ENCODE peak calls at places on chromosomes 11 and 22, in seven cellular contexts. M is foreskin keratinocyte, S is coronary artery, C is A549, F is adrenal gland, K is prostate gland, U is endothelial cell of umbilical vein. G is an unnamed sample.

GRCh38 chr11:88297320-88298263 is 39.9 kb downstream of the CTSC start:
- DNase-seq in F (no peak), U (no peak), K (no peak), M (no peak), S (no peak), C (no peak), G (no peak)

GRCh38 chr22:33896801-33897620 is 23.3 kb downstream of the LARGE1 start:
- DNase-seq in F (peak), M (peak), C (no peak), S (no peak), U (no peak), K (no peak), G (no peak)

GRCh38 chr11:108324587-108324986 is 101.7 kb downstream of the ATM start:
- DNase-seq in M (peak), S (no peak), C (no peak), F (no peak), U (no peak), K (no peak), G (no peak)

GRCh38 chr11:10722307-10722706 is 28.7 kb upstream of the CTR9 start:
- DNase-seq in S (no peak), M (no peak), U (no peak), K (no peak), F (no peak), C (no peak), G (no peak)

GRCh38 chr11:34546511-34547206 is 33.1 kb upstream of the ELF5 start:
- DNase-seq in U (no peak), K (no peak), M (no peak), S (peak), F (no peak), C (no peak), G (no peak)

GRCh38 chr11:3840870-3841425 is at the start of gene RHOG:
- DNase-seq in C (peak), K (peak), S (peak), U (no peak), F (peak), M (peak), G (no peak)

GRCh38 chr11:3127706-3128355 is 37.3 kb downstream of the OSBPL5 start:
- DNase-seq in F (no peak), C (no peak), S (no peak), U (no peak), K (no peak), M (no peak), G (no peak)

GRCh38 chr22:19178659-19179471 is at the start of gene SLC25A1:
- DNase-seq in F (peak), S (peak), U (peak), K (peak), C (peak), M (peak), G (peak)

GRCh38 chr11:64088159-64089026 is 52.7 kb downstream of the FLRT1 start:
- DNase-seq in S (no peak), F (no peak), C (peak), M (peak), U (no peak), K (peak), G (no peak)

GRCh38 chr11:87675993-87676392 is 499.2 kb downstream of the RAB38 start:
- DNase-seq in K (no peak), S (no peak), U (no peak), C (no peak), M (no peak), F (no peak), G (no peak)

GRCh38 chr11:96315476-96315875 is 27.5 kb downstream of the MAML2 start:
- DNase-seq in C (no peak), S (no peak), F (no peak), K (no peak), M (no peak), U (no peak), G (no peak)

GRCh38 chr22:49956418-49956770 is 4.2 kb upstream of the PIM3 start:
- DNase-seq in U (no peak), K (no peak), S (no peak), M (no peak), C (no peak), F (no peak), G (no peak)

GRCh38 chr11:30984442-30984816 is 385.1 kb downstream of the DCDC1 start:
- DNase-seq in U (no peak), F (peak), K (no peak), S (no peak), C (peak), M (peak), G (peak)

GRCh38 chr11:116177521-116178220 is 595.1 kb downstream of the BUD13 start:
- DNase-seq in M (no peak), C (no peak), F (peak), U (no peak), S (peak), K (no peak), G (no peak)

GRCh38 chr11:70490723-70491558 is 92.6 kb downstream of the CTTN start:
- DNase-seq in S (no peak), F (no peak), U (no peak), M (no peak), K (no peak), C (no peak), G (no peak)

DNA sequence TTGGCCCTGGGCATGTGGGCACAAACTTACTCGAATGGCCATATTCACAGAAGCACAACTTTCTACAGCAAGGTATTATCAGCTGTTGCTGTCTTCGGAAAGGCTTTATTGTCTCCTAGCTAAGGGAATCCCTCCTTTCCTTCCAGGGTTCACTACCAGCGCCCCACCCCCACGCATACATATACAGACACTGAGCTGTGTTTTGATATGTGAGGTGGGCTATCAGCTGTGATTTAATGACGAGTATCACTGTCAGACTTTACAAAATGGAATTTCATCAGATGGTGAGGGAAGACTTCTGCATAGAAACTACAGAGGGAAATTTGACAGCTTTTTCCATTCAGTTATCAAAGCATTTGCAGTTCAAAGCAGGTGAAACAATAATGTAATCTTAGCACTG is 730.2 kb downstream of the NTM start:
- DNase-seq in F (no peak), U (no peak), S (no peak), M (no peak), C (no peak), K (no peak), G (no peak)
- H3K27ac ChIP-seq in F (no peak), U (no peak), S (no peak), M (no peak), C (no peak), K (no peak), G (no peak)

DNA sequence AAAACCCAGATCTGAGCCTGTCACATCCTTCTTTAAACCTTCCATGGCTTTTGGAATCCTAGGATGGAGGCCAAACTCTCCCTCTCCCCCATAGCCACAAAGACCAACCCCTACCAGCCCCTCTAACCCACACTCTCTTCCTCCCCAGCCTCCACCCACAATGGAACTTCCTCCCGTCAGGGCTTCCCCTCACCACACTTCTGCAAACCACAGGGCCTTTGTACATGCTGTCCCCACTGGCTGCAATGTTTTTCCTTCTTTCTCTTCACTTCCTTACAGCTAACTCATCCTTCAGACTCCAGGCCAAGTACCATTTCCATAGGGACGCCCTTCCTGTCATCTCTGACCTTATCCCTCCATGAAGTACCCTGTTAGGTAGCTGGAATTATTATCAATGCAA is 393.5 kb downstream of the MN1 start:
- DNase-seq in F (no peak), U (no peak), C (no peak), K (no peak), S (no peak), M (no peak), G (no peak)
- TF ChIP-seq CTCF in F (no peak), U (no peak), C (no peak), K (no peak), S (no peak), M (no peak), G (no peak)

DNA sequence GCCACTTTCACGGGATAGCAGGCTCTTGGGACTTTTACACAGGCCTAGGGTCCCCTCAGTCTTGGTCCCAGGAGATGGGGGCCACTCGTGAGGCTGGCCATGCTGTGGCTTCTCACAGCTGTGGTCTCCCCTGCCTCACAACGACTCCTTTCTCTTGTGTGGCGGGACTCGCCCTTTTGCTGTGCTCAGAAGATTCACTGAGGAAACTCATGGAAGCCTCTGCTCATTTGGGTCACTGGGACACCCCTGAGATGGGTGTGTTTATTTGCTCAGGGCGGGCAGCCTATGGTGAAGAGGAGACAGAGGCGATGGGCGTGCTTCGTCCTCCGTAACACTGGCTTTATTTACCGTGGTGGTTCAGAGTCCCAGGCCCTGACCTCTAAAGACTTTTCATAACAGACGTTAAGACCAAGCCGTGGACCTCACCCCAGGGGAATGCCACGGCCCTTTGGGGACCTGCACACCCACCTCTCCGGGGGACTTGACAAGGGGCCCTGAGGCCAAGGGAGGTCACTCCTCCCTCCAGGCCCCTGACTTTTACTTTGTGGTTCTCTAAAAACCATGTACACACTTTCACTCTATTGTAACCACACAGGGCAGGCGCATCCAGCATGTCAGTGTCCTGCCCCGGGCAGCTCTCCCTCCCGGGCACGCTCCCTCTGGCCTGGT is 15.5 kb downstream of the TEF start:
- DNase-seq in F (no peak), C (no peak), K (no peak), S (no peak), U (no peak), M (no peak), G (no peak)
- H3K27ac ChIP-seq in F (no peak), C (no peak), K (no peak), S (no peak), U (no peak), M (no peak), G (no peak)

DNA sequence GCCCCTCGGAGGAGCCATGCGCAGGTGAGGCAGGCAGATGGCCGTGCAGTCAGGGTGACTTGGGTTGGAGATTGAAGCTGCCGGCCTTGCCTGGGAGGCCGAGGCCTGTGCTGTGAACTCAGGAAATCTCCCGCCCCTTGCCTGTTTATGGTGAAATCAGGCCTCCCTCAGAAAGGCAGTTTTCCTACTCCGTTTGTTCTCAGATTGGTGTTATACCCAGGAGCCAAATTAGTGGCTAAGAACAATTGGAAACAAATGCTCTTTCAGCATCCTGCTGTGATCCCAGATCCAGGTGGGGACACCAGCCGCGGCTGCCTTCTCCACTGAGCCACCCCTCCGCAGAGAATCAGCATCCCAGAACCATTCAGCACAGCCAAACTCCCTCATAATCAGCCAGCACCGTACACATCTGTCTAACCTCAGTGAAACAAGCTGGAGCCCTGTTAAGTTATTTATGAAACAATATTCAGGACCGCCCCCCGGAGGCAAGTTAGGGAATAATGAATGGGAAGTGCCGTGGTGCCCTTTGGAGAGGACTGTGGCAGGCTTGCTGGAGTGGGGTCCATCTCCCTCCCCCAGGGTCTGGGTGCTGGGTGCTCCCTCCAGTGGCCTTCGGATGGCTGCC is 60.0 kb downstream of the PKNOX2 start:
- DNase-seq in U (peak), C (no peak), S (no peak), M (no peak), F (peak), K (no peak), G (peak)
- TF ChIP-seq CTCF in U (peak), C (no peak), S (no peak), M (peak), F (no peak), K (no peak), G (peak)

GRCh38 chr22:21760640-21761039 is 25.0 kb upstream of the YPEL1 start:
- DNase-seq in M (peak), F (no peak), S (no peak), U (no peak), C (no peak), K (no peak), G (peak)

GRCh38 chr22:21758465-21758864 is 22.9 kb upstream of the YPEL1 start:
- DNase-seq in F (no peak), C (no peak), M (no peak), K (no peak), S (no peak), U (no peak), G (no peak)

GRCh38 chr22:21758056-21758455 is 22.5 kb upstream of the YPEL1 start:
- DNase-seq in K (no peak), F (no peak), U (peak), C (no peak), M (no peak), S (no peak), G (no peak)

GRCh38 chr22:21759631-21760030 is 24.0 kb upstream of the YPEL1 start:
- DNase-seq in U (no peak), C (no peak), M (no peak), K (no peak), S (no peak), F (no peak), G (no peak)

GRCh38 chr22:21759133-21759532 is 23.5 kb upstream of the YPEL1 start:
- DNase-seq in K (no peak), C (no peak), U (no peak), M (no peak), F (no peak), S (no peak), G (no peak)
- H3K27ac ChIP-seq in K (no peak), C (no peak), U (no peak), M (no peak), F (no peak), S (no peak), G (no peak)